ENCODE peak calls at places on chromosomes 11 and 22, in nine cellular contexts. V is PC-3, K is A549, B is spleen, A is cardiac muscle cell, J is endothelial cell of umbilical vein, S is K562, E is HepG2, M is transverse colon. O is an unnamed sample. For H3K9me3, the result is how much of the 10 kb centered on the place peaks cover.

GRCh38 chr22:24146190-24146616 is 35.1 kb upstream of the SUSD2 start:
- DNase-seq in E (peak), B (peak), V (peak), S (peak), A (peak), J (no peak), K (peak), M (peak), O (peak)

GRCh38 chr11:7220636-7221035 is 31.1 kb upstream of the SYT9 start:
- DNase-seq in V (no peak), A (no peak), K (no peak), E (no peak), S (no peak), J (no peak), M (no peak), B (no peak), O (no peak)

GRCh38 chr22:20764053-20764720 is 9.7 kb upstream of the SERPIND1 start:
- DNase-seq in S (no peak), B (no peak), M (no peak), K (no peak), E (no peak), A (no peak), V (no peak), J (no peak), O (no peak)

GRCh38 chr11:80727315-80727714 is 1286.5 kb upstream of the TENM4 start:
- DNase-seq in V (peak), E (peak), S (no peak), A (peak), J (no peak), K (no peak), B (no peak), M (no peak), O (no peak)

GRCh38 chr11:64536396-64536935 is 54.6 kb upstream of the SLC22A12 start:
- DNase-seq in V (peak), E (no peak), K (no peak), B (no peak), S (no peak), J (no peak), M (no peak), A (no peak), O (no peak)

GRCh38 chr11:79400717-79401330 is 40.0 kb downstream of the TENM4 start:
- DNase-seq in S (peak), E (peak), J (no peak), M (peak), V (peak), B (no peak), K (peak), A (peak), O (no peak)

GRCh38 chr22:50688448-50688847 is 15.8 kb downstream of the SHANK3 start:
- DNase-seq in B (peak), E (no peak), J (no peak), S (no peak), M (no peak), K (no peak), A (no peak), V (no peak), O (no peak)

GRCh38 chr11:120147950-120148270 is 10.0 kb upstream of the TRIM29 start:
- DNase-seq in V (no peak), M (no peak), K (no peak), A (no peak), J (no peak), B (no peak), S (no peak), E (no peak), O (no peak)

GRCh38 chr11:46465683-46466082 is 74.1 kb upstream of the CHRM4 start:
- DNase-seq in A (no peak), B (no peak), S (no peak), M (no peak), J (no peak), V (no peak), K (no peak), E (peak), O (no peak)

GRCh38 chr11:119608781-119609180 is 120.2 kb downstream of the NECTIN1 start:
- DNase-seq in E (peak), M (no peak), A (no peak), V (no peak), S (no peak), K (no peak), B (no peak), J (no peak), O (no peak)

GRCh38 chr22:29202231-29203192 is 3.2 kb upstream of the EMID1 start:
- DNase-seq in S (peak), A (no peak), J (peak), M (peak), E (peak), V (peak), K (peak), B (peak), O (no peak)

GRCh38 chr11:38640854-38641253 is 2042.8 kb upstream of the RAG2 start:
- DNase-seq in V (no peak), K (no peak), M (no peak), B (no peak), J (no peak), A (no peak), S (no peak), E (no peak), O (no peak)

GRCh38 chr11:12137938-12138731 is 27.7 kb downstream of the MICAL2 start:
- DNase-seq in J (peak), M (peak), S (no peak), K (no peak), E (no peak), A (no peak), V (no peak), B (peak), O (no peak)

GRCh38 chr11:30172158-30172557 is 58.7 kb upstream of the FSHB start:
- DNase-seq in A (no peak), V (no peak), M (no peak), J (no peak), S (no peak), E (no peak), K (no peak), B (no peak), O (no peak)

GRCh38 chr11:104637652-104638170 is 260.5 kb downstream of the CASP12 start:
- DNase-seq in J (peak), K (no peak), M (no peak), V (no peak), E (no peak), S (no peak), A (no peak), B (no peak), O (no peak)

GRCh38 chr22:22752556-22753477 is 108.4 kb downstream of the GGTLC2 start:
- DNase-seq in J (no peak), M (no peak), B (no peak), K (no peak), A (no peak), V (peak), S (no peak), E (no peak), O (peak)

GRCh38 chr11:91795139-91795887 is 429.3 kb upstream of the FAT3 start:
- DNase-seq in B (no peak), J (no peak), K (no peak), S (no peak), M (no peak), E (no peak), A (no peak), V (peak), O (no peak)

GRCh38 chr11:94794287-94795168 is 26.4 kb downstream of the AMOTL1 start:
- DNase-seq in E (no peak), K (no peak), A (peak), M (no peak), J (peak), V (peak), B (no peak), S (peak), O (no peak)

GRCh38 chr22:39966522-39966921 is 6.3 kb downstream of the TMA7B start:
- DNase-seq in E (no peak), M (no peak), B (no peak), J (no peak), V (no peak), S (no peak), K (no peak), A (no peak), O (no peak)

GRCh38 chr11:45644981-45645889 is 20.2 kb downstream of the CHST1 start:
- DNase-seq in M (no peak), S (no peak), A (no peak), E (no peak), V (no peak), J (no peak), B (peak), K (no peak), O (no peak)

GRCh38 chr22:43706151-43706550 is 106.0 kb downstream of the EFCAB6 start:
- DNase-seq in K (no peak), V (no peak), A (no peak), E (no peak), M (no peak), B (no peak), J (no peak), S (no peak), O (no peak)

GRCh38 chr11:111764621-111765020 is 1.6 kb downstream of the PPP2R1B start:
- DNase-seq in J (peak), E (no peak), V (peak), K (no peak), B (no peak), A (no peak), M (no peak), S (no peak), O (no peak)

GRCh38 chr11:7651140-7651551 is 22.2 kb downstream of the CYB5R2 start:
- DNase-seq in V (peak), J (no peak), M (no peak), S (peak), E (no peak), K (no peak), B (no peak), A (no peak), O (no peak)

GRCh38 chr22:35426801-35427140 is 26.8 kb downstream of the MCM5 start:
- DNase-seq in V (no peak), A (peak), E (no peak), B (no peak), K (no peak), S (no peak), M (no peak), J (no peak), O (no peak)

GRCh38 chr22:44229809-44230208 is 49.1 kb downstream of the PARVG start:
- DNase-seq in K (no peak), B (no peak), M (no peak), V (no peak), S (no peak), E (no peak), A (no peak), J (no peak), O (no peak)

GRCh38 chr11:62648185-62648966 is 2.0 kb upstream of the GANAB start:
- DNase-seq in M (no peak), J (no peak), A (no peak), S (no peak), E (no peak), K (no peak), V (no peak), B (peak), O (no peak)

GRCh38 chr11:26946209-26946828 is 47.6 kb upstream of the FIBIN start:
- DNase-seq in K (no peak), E (no peak), V (no peak), J (no peak), A (no peak), B (no peak), M (no peak), S (no peak), O (no peak)

GRCh38 chr11:16784097-16784496 is 45.6 kb downstream of the C11orf58 start:
- DNase-seq in K (no peak), A (no peak), V (no peak), E (no peak), S (no peak), M (no peak), B (no peak), J (no peak), O (no peak)

GRCh38 chr11:77473001-77473800 is 693 bp downstream of the PAK1 start:
- DNase-seq in K (peak), B (peak), E (no peak), M (peak), V (peak), J (no peak), A (peak), S (peak), O (peak)

GRCh38 chr22:42791721-42792452 is 65.2 kb downstream of the ARFGAP3 start:
- DNase-seq in B (no peak), K (no peak), S (no peak), V (no peak), M (peak), A (no peak), J (no peak), E (no peak), O (no peak)

GRCh38 chr22:37686002-37686982 is at the start of gene NOL12:
- DNase-seq in M (peak), J (peak), A (peak), V (peak), S (peak), E (peak), K (peak), B (peak), O (peak)

GRCh38 chr11:47928426-47928825 is 51.9 kb upstream of the PTPRJ start:
- DNase-seq in M (no peak), K (no peak), J (no peak), A (no peak), B (no peak), V (no peak), E (no peak), S (no peak), O (no peak)

GRCh38 chr11:15700456-15700855 is 585.7 kb downstream of the INSC start:
- DNase-seq in K (no peak), A (no peak), M (no peak), B (no peak), V (no peak), E (no peak), J (no peak), S (no peak), O (no peak)

GRCh38 chr11:11267312-11267711 is 85.7 kb downstream of the CSNK2A3 start:
- DNase-seq in S (no peak), K (no peak), E (no peak), J (no peak), M (no peak), V (peak), A (no peak), B (no peak), O (no peak)

GRCh38 chr11:16737860-16738197 is 618 bp upstream of the C11orf58 start:
- DNase-seq in J (no peak), M (no peak), S (no peak), V (no peak), K (peak), A (peak), B (no peak), E (peak), O (no peak)

GRCh38 chr22:19769393-19769715 is 8.8 kb downstream of the TBX1 start:
- DNase-seq in E (no peak), S (no peak), V (no peak), K (no peak), M (no peak), J (no peak), B (peak), A (no peak), O (no peak)

GRCh38 chr22:23691748-23692423 is 1.1 kb downstream of the RGL4 start:
- DNase-seq in B (no peak), E (no peak), S (no peak), K (no peak), M (no peak), V (no peak), A (no peak), J (no peak), O (no peak)

GRCh38 chr22:29700206-29700948 is 19.4 kb upstream of the CABP7 start:
- DNase-seq in M (no peak), A (no peak), S (no peak), B (no peak), V (no peak), J (no peak), K (no peak), E (no peak), O (no peak)

GRCh38 chr11:108135845-108136599 is 14.7 kb downstream of the ACAT1 start:
- DNase-seq in V (peak), K (no peak), S (peak), E (no peak), B (no peak), A (no peak), M (no peak), J (no peak), O (no peak)

GRCh38 chr11:32340181-32340580 is 95.2 kb downstream of the WT1 start:
- DNase-seq in A (no peak), S (no peak), J (no peak), M (no peak), B (no peak), V (no peak), E (no peak), K (no peak), O (no peak)

GRCh38 chr11:123841189-123841588 is 35.0 kb upstream of the OR6M1 start:
- DNase-seq in A (no peak), S (no peak), J (peak), B (no peak), M (no peak), V (no peak), E (no peak), K (no peak), O (no peak)

GRCh38 chr11:123839131-123839530 is 33.0 kb upstream of the OR6M1 start:
- DNase-seq in K (no peak), M (no peak), A (no peak), E (no peak), V (no peak), B (no peak), S (no peak), J (no peak), O (no peak)

GRCh38 chr11:123838659-123839058 is 32.5 kb upstream of the OR6M1 start:
- DNase-seq in B (no peak), A (no peak), V (peak), S (no peak), J (no peak), E (no peak), M (no peak), K (no peak), O (no peak)

GRCh38 chr11:123833095-123833494 is 26.9 kb upstream of the OR6M1 start:
- DNase-seq in K (no peak), V (peak), A (no peak), J (no peak), E (no peak), B (no peak), M (no peak), S (no peak), O (no peak)

GRCh38 chr11:123838199-123838598 is 32.0 kb upstream of the OR6M1 start:
- DNase-seq in S (no peak), M (no peak), J (no peak), B (no peak), V (no peak), A (peak), E (no peak), K (no peak), O (no peak)
- H3K27ac ChIP-seq in S (no peak), M (no peak), J (no peak), B (no peak), V (no peak), A (peak), E (no peak), K (no peak), O (no peak)

DNA sequence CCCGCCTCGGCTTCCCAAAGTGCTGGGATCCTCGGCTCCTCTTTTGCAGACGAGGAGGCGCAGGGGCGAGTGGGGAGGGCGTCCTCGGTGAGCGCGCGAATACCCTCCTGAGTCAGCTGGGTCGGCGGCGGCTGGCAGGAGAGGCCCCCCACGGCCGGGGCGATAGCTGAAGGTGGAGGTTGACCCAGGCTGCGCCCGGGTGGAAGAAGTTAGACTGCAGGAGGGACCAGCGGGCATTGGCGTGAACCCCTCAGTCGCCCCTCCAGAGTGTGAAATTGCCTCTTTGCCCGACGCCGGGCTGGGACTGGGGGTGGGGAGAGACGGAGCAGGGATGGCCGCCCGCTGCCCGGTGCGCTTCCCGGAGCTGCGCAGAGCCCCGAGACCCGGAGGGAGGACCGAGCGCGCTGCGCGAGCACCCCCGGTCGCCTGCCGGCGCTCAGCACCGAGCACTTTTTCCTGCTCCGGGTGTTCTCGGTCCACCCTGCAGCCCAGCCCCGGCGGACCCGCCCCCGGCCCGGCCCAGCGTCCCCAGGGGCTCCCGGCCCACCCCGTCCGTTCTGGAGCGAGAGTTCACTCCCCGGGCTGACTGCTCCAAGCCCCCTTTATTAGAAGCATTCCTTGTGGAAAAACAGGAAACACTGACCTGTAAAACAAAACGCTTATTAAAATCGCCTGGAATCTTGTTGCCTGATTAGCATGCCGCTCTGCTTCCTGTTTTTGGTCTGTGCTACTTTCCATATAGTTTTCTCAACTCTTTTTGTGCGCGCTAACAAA is 13.7 kb upstream of the CPT1A start:
- DNase-seq in B (peak), M (peak), S (no peak), A (no peak), K (no peak), V (no peak), E (no peak), J (peak), O (no peak)
- TF ChIP-seq CTCF in B (no peak), M (peak), S (no peak), A (peak), K (no peak), V (no peak), E (no peak), J (no peak), O (peak)

DNA sequence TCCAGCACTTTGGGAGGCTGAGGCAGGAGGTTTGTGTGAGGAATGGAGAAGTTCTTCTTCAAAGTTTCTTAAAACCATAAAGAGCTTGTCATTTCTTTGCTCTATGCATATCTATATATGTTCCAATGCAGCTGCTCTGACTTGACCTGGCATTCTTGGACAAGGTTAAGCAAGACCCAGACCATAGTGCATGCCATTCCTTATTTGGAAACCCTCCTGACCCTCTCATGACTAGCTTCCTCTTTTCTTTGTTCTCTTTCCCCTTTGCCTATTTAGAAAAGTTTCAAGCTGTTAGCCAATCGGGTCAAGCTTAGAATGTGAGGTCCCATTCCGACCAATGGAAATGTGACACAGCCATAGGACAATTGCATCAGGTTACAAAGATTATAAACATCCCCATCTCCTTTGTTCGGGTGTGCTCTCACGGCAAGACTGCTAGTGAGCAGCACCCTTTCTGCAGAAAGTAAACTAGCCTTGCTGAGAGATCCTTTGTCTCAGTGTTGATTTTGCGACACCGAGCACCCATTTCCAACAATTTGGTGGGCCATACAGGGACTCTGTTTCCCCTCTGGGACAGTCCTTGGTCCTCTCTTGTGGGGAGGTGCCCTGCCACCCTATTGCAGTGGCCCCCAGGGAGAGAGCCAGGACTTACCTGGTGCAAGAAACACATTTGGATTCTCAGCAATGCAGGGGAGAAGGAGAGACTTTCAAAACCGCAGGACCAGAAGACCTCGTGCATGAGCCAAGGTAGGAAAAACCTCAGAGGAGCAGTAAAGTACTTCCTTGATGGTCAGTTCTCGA is 39.9 kb upstream of the ANO1 start:
- DNase-seq in A (no peak), V (no peak), J (no peak), E (no peak), B (no peak), M (no peak), K (no peak), S (no peak), O (no peak)
- H3K9me3 ChIP-seq in A (under half), V (under half), J (under half), E (under half), B (under half), M (under half), K (under half), S (under half), O (under half)

GRCh38 chr11:128716231-128716630 is 22.4 kb downstream of the FLI1 start:
- DNase-seq in K (no peak), A (no peak), S (no peak), B (no peak), V (no peak), J (no peak), M (no peak), E (no peak), O (no peak)
- H3K27ac ChIP-seq in K (no peak), A (no peak), S (no peak), B (peak), V (no peak), J (peak), M (peak), E (no peak), O (peak)

DNA sequence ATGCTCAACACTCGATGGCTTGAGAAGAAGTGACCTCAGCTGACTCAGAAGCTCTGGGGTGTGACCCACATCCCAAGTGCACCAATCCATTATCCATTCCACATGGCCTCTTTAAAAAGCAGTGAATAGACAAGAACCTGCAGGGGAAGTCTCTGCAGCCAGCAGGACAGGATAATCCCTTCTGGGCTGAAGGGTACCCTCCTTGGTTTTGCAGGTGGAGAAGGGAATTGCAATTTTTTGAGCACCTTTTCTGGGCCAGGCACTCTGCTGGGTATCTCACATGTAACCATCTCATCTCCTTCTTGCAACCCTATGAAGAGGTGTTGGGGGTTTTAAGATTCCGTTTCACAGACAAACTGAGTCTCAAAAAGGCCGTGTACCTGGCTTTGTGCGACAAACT is 76.6 kb downstream of the MYO18B start:
- DNase-seq in M (no peak), B (no peak), J (no peak), V (no peak), S (no peak), E (no peak), K (no peak), A (no peak), O (no peak)
- TF ChIP-seq CTCF in M (no peak), B (no peak), J (no peak), V (no peak), S (no peak), E (no peak), K (no peak), A (no peak), O (no peak)

O was measured in CD4-positive, alpha-beta T cell.